ENCODE peak calls at places on chromosomes 7 and 10, in nine cellular contexts. N is NB4, V is heart left ventricle, E is HCT116, X is dorsolateral prefrontal cortex, F is fibroblast of pulmonary artery, C is transverse colon, B is cardiac fibroblast, Y is lower leg skin. U is an unnamed sample.

GRCh38 chr10:12631787-12632562 is 282.6 kb downstream of the CAMK1D start:
- DNase-seq in N (no peak), V (no peak), E (no peak), X (no peak), F (no peak), C (peak), B (no peak), Y (no peak), U (no peak)

GRCh38 chr7:2732959-2733584 is 45.1 kb downstream of the AMZ1 start:
- DNase-seq in N (peak), V (peak), E (no peak), X (no peak), F (peak), C (peak), B (peak), Y (peak), U (peak)

GRCh38 chr7:150323682-150324365 is 479 bp upstream of the ACTR3C start:
- DNase-seq in N (no peak), V (no peak), E (no peak), X (no peak), F (no peak), C (no peak), B (no peak), Y (no peak), U (no peak)

GRCh38 chr7:97024209-97025129 is at the start of gene DLX5:
- DNase-seq in N (no peak), V (no peak), E (no peak), X (no peak), F (no peak), C (no peak), B (no peak), Y (peak), U (peak)

GRCh38 chr7:105387621-105388372 is 924 bp downstream of the SRPK2 start:
- DNase-seq in N (peak), V (peak), E (no peak), X (peak), F (peak), C (peak), B (peak), Y (peak), U (peak)

GRCh38 chr7:34851431-34851830 is 185.9 kb downstream of the DPY19L1 start:
- DNase-seq in N (no peak), V (no peak), E (no peak), X (no peak), F (no peak), C (no peak), B (no peak), Y (no peak), U (no peak)

GRCh38 chr10:16999665-17000451 is 129.8 kb downstream of the CUBN start:
- DNase-seq in N (no peak), V (no peak), E (no peak), X (no peak), F (no peak), C (no peak), B (peak), Y (no peak), U (peak)

GRCh38 chr7:78714302-78714857 is 739.1 kb downstream of the MAGI2 start:
- DNase-seq in N (no peak), V (no peak), E (no peak), X (no peak), F (no peak), C (no peak), B (no peak), Y (no peak), U (no peak)

GRCh38 chr7:35716038-35716803 is 21.3 kb upstream of the HERPUD2 start:
- DNase-seq in N (no peak), V (peak), E (no peak), X (peak), F (peak), C (no peak), B (peak), Y (no peak), U (peak)

GRCh38 chr7:48091506-48092433 is 2.7 kb downstream of the UPP1 start:
- DNase-seq in N (no peak), V (no peak), E (no peak), X (no peak), F (no peak), C (no peak), B (no peak), Y (no peak), U (no peak)

GRCh38 chr7:55733584-55733983 is 129.0 kb downstream of the SEPTIN14 start:
- DNase-seq in N (no peak), V (no peak), E (no peak), X (no peak), F (peak), C (no peak), B (peak), Y (no peak), U (peak)

GRCh38 chr10:77467422-77467963 is 170.1 kb downstream of the KCNMA1 start:
- DNase-seq in N (no peak), V (no peak), E (no peak), X (no peak), F (no peak), C (no peak), B (no peak), Y (no peak), U (no peak)

GRCh38 chr7:30222519-30223213 is 61.7 kb upstream of the ZNRF2 start:
- DNase-seq in N (peak), V (no peak), E (no peak), X (no peak), F (no peak), C (no peak), B (no peak), Y (no peak), U (no peak)

GRCh38 chr7:27172388-27172774 is 1.7 kb downstream of the HOXA10 start:
- DNase-seq in N (peak), V (no peak), E (no peak), X (peak), F (no peak), C (peak), B (no peak), Y (no peak), U (peak)

GRCh38 chr7:27174077-27175004 is at the start of gene HOXA10:
- DNase-seq in N (peak), V (no peak), E (no peak), X (peak), F (no peak), C (peak), B (no peak), Y (no peak), U (peak)

GRCh38 chr7:27175005-27175625 is 995 bp upstream of the HOXA10 start:
- DNase-seq in N (peak), V (no peak), E (no peak), X (peak), F (no peak), C (peak), B (no peak), Y (no peak), U (no peak)

GRCh38 chr7:27172823-27173411 is 1.2 kb downstream of the HOXA10 start:
- DNase-seq in N (peak), V (no peak), E (no peak), X (peak), F (no peak), C (peak), B (no peak), Y (no peak), U (peak)

DNA sequence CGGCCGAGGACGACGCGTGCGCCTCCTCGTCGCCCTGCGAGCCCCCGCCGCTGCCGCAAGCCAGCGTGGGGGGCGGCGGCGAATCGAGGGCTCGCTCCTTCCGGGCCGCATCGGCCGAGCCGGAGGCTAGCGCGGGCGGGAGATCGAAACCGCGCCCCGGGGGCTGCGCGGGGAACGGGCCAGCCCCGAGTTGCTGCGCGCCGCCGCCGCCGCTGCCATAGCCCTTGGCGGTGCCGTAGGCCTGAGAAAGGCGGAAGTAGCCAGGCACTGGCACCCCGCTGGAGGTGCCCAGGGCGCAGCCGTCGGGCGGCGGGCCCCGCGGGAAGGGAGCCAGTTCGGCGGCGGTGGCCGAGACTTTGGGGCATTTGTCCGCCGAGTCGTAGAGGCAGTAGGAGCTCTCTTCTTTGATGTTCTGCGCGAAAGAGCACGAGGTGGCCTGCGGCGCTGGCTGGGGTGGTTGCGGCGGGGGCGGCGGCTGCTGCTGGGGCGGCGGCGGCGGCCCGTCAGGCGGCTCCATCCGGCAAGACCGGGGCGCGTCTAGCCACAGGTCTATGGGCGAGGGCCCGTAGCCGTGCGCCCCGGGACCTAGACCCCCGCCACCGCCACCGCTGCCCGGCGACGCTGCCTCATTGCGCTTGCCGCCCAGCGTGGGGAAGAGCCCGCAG is 576 bp downstream of the HOXA10 start:
- DNase-seq in N (peak), V (no peak), E (no peak), X (peak), F (no peak), C (peak), B (no peak), Y (no peak), U (no peak)
- H3K4me3 ChIP-seq in N (peak), V (peak), E (peak), X (peak), F (no peak), C (peak), B (no peak), Y (peak), U (peak)

GRCh38 chr7:128323489-128324362 is 20.0 kb downstream of the RBM28 start:
- DNase-seq in N (no peak), V (no peak), E (no peak), X (no peak), F (no peak), C (no peak), B (peak), Y (no peak), U (peak)

GRCh38 chr7:128318696-128319095 is 25.0 kb downstream of the RBM28 start:
- DNase-seq in N (no peak), V (no peak), E (no peak), X (no peak), F (no peak), C (no peak), B (no peak), Y (no peak), U (no peak)

GRCh38 chr7:128324363-128324680 is 19.4 kb downstream of the RBM28 start:
- DNase-seq in N (no peak), V (no peak), E (no peak), X (no peak), F (no peak), C (no peak), B (no peak), Y (no peak), U (no peak)

GRCh38 chr7:128321044-128321422 is 22.7 kb downstream of the RBM28 start:
- DNase-seq in N (no peak), V (no peak), E (no peak), X (no peak), F (no peak), C (no peak), B (no peak), Y (no peak), U (no peak)

DNA sequence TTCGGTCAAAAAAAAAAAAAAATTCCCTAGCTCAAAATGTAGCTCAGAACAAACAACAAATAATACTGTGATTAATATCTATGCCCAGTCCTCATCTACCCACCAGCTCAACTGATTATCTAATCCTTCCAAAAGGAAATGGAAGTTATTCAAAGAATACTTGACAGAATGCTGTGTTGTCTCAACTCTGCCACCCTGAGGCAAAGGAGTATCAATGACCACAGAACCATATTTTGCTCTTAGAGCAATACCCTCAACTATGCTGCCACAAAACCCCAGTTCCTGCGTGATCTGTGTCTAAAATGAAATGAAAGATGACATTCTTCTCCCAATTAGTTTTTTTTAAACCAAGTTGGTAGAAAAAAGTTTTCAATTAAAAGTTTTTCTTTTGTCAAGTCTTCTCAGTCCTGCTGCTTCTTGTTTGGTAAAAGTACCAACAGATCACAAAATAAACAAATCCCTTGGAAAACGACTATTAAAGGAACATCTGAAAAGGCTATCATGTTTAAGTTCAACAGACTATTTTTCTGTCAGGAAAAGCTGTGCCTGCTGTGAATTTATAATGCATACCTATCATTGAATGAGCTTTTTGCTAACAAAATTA is 21.6 kb downstream of the RBM28 start:
- DNase-seq in N (peak), V (no peak), E (no peak), X (no peak), F (peak), C (no peak), B (peak), Y (no peak), U (peak)
- TF ChIP-seq CTCF in N (peak), V (no peak), E (peak), X (peak), F (peak), C (no peak), B (peak), Y (no peak), U (peak)

GRCh38 chr10:112934193-112934592 is 15.9 kb upstream of the TCF7L2 start:
- DNase-seq in N (no peak), V (no peak), E (no peak), X (no peak), F (no peak), C (no peak), B (no peak), Y (no peak), U (no peak)

GRCh38 chr10:112926906-112927688 is 22.9 kb upstream of the TCF7L2 start:
- DNase-seq in N (no peak), V (no peak), E (no peak), X (no peak), F (no peak), C (no peak), B (no peak), Y (no peak), U (no peak)

GRCh38 chr10:112927980-112928379 is 22.1 kb upstream of the TCF7L2 start:
- DNase-seq in N (no peak), V (no peak), E (no peak), X (no peak), F (no peak), C (no peak), B (no peak), Y (no peak), U (no peak)

DNA sequence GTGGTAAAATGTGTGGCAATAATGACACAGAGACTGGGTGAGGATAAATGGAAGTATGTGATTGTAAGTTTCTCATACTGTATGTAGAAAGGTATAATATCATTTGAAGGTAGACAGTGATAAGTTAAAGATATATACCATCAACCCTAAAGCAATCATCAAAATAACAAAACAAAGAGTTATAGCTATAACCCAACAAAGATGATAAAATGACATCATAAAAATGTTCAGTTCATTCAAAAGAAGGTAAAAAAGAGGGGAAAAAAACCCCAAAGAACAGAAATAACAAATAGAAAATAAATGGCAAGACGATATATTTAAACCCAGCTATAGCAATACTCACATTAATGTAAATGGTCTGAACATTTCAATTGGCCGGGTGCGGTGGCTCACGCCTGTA is 17.4 kb upstream of the TCF7L2 start:
- DNase-seq in N (no peak), V (no peak), E (no peak), X (no peak), F (no peak), C (no peak), B (no peak), Y (no peak), U (no peak)
- H3K4me3 ChIP-seq in N (no peak), V (no peak), E (no peak), X (no peak), F (no peak), C (no peak), B (no peak), Y (no peak), U (no peak)

DNA sequence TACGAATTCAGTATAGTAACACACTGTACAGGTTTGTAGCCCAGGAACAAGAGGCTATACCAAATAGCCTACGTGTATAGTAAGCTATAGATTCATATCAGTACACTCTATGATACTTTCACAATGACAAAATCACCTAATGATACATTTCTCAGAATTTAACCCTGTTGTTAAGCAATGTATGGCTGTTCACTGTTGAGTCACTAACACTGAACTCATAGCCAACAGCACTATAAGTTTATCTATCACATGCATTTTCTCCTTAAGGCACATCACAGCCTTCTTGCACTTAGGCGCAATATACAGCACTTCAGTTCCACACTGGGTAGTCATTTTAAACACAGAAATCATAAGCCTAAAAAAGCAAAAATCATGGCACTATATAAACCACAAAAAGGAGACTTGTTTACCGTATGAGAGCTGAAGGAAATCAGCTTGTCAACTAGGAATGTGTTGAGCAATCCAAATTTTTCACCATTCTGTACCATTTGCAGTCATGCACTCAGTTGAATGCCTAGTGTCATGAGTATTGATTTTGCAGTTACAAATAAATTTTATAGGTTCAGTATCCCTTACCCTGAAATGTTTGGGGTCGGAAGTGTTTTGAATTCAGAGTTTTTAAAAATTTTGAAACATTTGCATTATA is 45.5 kb downstream of the ZNF438 start:
- DNase-seq in N (peak), V (no peak), E (no peak), X (no peak), F (peak), C (no peak), B (peak), Y (no peak), U (peak)
- TF ChIP-seq CTCF in N (no peak), V (no peak), E (no peak), X (no peak), F (no peak), C (no peak), B (no peak), Y (no peak), U (no peak)

GRCh38 chr10:60872451-60872850 is 71.5 kb downstream of the RHOBTB1 start:
- DNase-seq in N (no peak), V (no peak), E (no peak), X (no peak), F (no peak), C (no peak), B (no peak), Y (no peak), U (no peak)

GRCh38 chr10:60871215-60871614 is 72.8 kb downstream of the RHOBTB1 start:
- DNase-seq in N (no peak), V (no peak), E (no peak), X (no peak), F (no peak), C (no peak), B (no peak), Y (no peak), U (no peak)

GRCh38 chr10:60870803-60871202 is 73.2 kb downstream of the RHOBTB1 start:
- DNase-seq in N (peak), V (no peak), E (no peak), X (no peak), F (no peak), C (no peak), B (no peak), Y (no peak), U (no peak)

GRCh38 chr10:60868946-60869345 is 75.0 kb downstream of the RHOBTB1 start:
- DNase-seq in N (no peak), V (no peak), E (no peak), X (no peak), F (no peak), C (no peak), B (no peak), Y (no peak), U (no peak)

DNA sequence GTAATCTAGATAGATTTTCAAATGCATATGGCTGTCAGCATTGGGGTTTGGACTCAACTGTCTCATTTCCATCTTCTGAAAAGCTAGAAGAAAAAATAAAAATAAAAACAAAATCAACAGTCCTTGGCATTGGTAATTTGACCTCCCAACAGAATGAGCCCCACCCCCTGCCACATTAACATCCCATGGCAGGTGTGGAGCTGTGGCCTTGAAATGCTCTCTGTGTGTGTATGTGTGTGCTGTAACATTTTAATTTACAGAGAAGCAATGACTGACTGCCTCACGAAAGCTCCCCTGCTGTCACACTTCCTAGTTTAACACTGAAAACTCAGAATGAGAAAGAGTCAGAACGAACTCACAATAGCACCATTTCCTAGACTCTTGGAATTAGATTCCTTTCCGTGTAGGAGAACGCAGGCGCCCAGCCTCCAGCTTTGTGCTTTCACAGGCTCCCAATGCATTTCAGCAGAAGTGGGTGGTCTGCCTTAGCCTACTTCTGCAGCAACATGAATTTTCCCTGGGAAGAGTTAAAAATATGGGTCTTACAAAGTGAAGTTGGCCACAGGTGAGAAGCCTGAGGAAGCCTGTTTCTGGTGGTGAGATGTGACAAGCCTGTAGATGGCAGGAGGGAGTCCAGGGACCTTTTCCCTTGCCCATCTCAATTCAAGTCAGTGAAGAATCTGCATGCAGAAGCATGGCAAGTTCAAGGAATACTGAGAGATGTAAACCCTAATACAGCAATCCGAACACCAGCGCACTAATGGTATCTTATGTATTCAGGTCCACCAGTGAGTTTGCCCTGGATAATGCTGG is 73.9 kb downstream of the RHOBTB1 start:
- DNase-seq in N (no peak), V (no peak), E (no peak), X (no peak), F (no peak), C (no peak), B (no peak), Y (no peak), U (no peak)
- H3K4me3 ChIP-seq in N (no peak), V (no peak), E (no peak), X (no peak), F (no peak), C (no peak), B (no peak), Y (no peak), U (no peak)

GRCh38 chr10:60662917-60663614 is 115.2 kb upstream of the CDK1 start:
- DNase-seq in N (peak), V (no peak), E (peak), X (no peak), F (peak), C (no peak), B (peak), Y (no peak), U (no peak)
- TF ChIP-seq CTCF in N (no peak), V (no peak), E (peak), X (no peak), F (peak), C (no peak), B (no peak), Y (no peak), U (peak)

GRCh38 chr10:105834261-105835059 is 1193.4 kb downstream of the SORCS3 start:
- DNase-seq in N (no peak), V (no peak), E (no peak), X (no peak), F (peak), C (no peak), B (no peak), Y (no peak), U (no peak)

GRCh38 chr10:105840288-105840770 is 1199.2 kb downstream of the SORCS3 start:
- DNase-seq in N (no peak), V (no peak), E (no peak), X (no peak), F (peak), C (no peak), B (no peak), Y (no peak), U (no peak)

GRCh38 chr10:105837951-105838350 is 1196.9 kb downstream of the SORCS3 start:
- DNase-seq in N (peak), V (no peak), E (no peak), X (no peak), F (peak), C (no peak), B (peak), Y (no peak), U (no peak)
- H3K4me3 ChIP-seq in N (no peak), V (peak), E (no peak), X (peak), F (peak), C (no peak), B (peak), Y (no peak), U (no peak)

U was measured in AG10803.